ENCODE peak calls at places on chromosomes 6 and 20, in eight cellular contexts. H is coronary artery, X is PC-3, S is left ventricle myocardium inferior, M is A549, Q is foreskin fibroblast, E is tibial artery, U is RWPE2. T is an unnamed sample.

GRCh38 chr6:45653117-45653883 is 275.6 kb upstream of the SUPT3H start:
- DNase-seq in E (no peak), X (no peak), U (no peak), M (no peak), S (no peak), H (no peak), Q (no peak), T (no peak)

GRCh38 chr6:14159090-14159489 is 41.5 kb downstream of the CD83 start:
- DNase-seq in Q (no peak), U (no peak), S (no peak), E (no peak), X (no peak), M (no peak), H (no peak), T (no peak)

GRCh38 chr6:110708295-110708965 is 106.8 kb downstream of the CDK19 start:
- DNase-seq in X (no peak), M (no peak), Q (peak; percentile 72), U (no peak), H (no peak), E (no peak), S (no peak), T (peak; percentile 13)

GRCh38 chr20:30376767-30377658 is 880.5 kb upstream of the DEFB115 start:
- DNase-seq in M (peak; percentile 67), E (peak; percentile 88), S (peak; percentile 81), X (peak; percentile 19), U (peak; percentile 93), Q (peak; percentile 89), H (peak; percentile 77), T (peak; percentile 69)

GRCh38 chr6:81859884-81860283 is 107.4 kb upstream of the TENT5A start:
- DNase-seq in S (peak; percentile 46), U (no peak), Q (peak; percentile 33), M (no peak), H (no peak), X (no peak), E (peak; percentile 76), T (no peak)

GRCh38 chr6:160300076-160300695 is 41.6 kb upstream of the SLC22A2 start:
- DNase-seq in S (no peak), H (no peak), X (no peak), Q (no peak), E (no peak), U (peak; percentile 80), M (no peak), T (peak; percentile 86)

GRCh38 chr6:40540790-40541189 is 46.4 kb downstream of the LRFN2 start:
- DNase-seq in X (no peak), Q (no peak), M (no peak), E (no peak), U (no peak), S (no peak), H (no peak), T (no peak)

GRCh38 chr6:126546771-126547170 is 206.9 kb downstream of the CENPW start:
- DNase-seq in S (no peak), M (no peak), X (peak; percentile 10), Q (peak; percentile 15), U (no peak), E (no peak), H (no peak), T (peak; percentile 25)

GRCh38 chr6:81749704-81750103 is 2.8 kb downstream of the TENT5A start:
- DNase-seq in H (no peak), U (no peak), X (no peak), E (no peak), S (no peak), Q (peak; percentile 43), M (no peak), T (no peak)

GRCh38 chr20:61120595-61121515 is 131.2 kb upstream of the CDH4 start:
- DNase-seq in X (peak; percentile 35), U (peak; percentile 91), Q (peak; percentile 76), H (peak; percentile 49), M (no peak), S (peak; percentile 21), E (no peak), T (peak; percentile 50)

GRCh38 chr20:48550814-48551213 is 277.0 kb downstream of the PREX1 start:
- DNase-seq in Q (no peak), E (no peak), S (no peak), U (no peak), X (peak; percentile 15), M (no peak), H (no peak), T (no peak)

GRCh38 chr6:47630587-47630986 is 67.8 kb upstream of the ADGRF4 start:
- DNase-seq in U (no peak), S (no peak), H (no peak), E (no peak), M (no peak), X (no peak), Q (no peak), T (no peak)

GRCh38 chr20:51494241-51495110 is 48.0 kb downstream of the NFATC2 start:
- DNase-seq in H (peak; percentile 65), E (no peak), U (peak; percentile 78), Q (no peak), M (no peak), X (no peak), S (no peak), T (no peak)

GRCh38 chr6:91149914-91150674 is 563.2 kb upstream of the MAP3K7 start:
- DNase-seq in H (no peak), S (no peak), M (no peak), Q (no peak), U (no peak), X (no peak), E (no peak), T (peak; percentile 19)

GRCh38 chr6:10534418-10534760 is 13.2 kb downstream of the GCNT2 start:
- DNase-seq in X (no peak), U (no peak), E (no peak), S (no peak), Q (no peak), H (no peak), M (no peak), T (no peak)

GRCh38 chr6:145276746-145277145 is 458.6 kb downstream of the EPM2A start:
- DNase-seq in E (no peak), X (no peak), H (no peak), Q (peak; percentile 15), U (no peak), M (no peak), S (no peak), T (no peak)

GRCh38 chr6:17505062-17505476 is 95.0 kb upstream of the FAM8A1 start:
- DNase-seq in H (no peak), M (peak; percentile 5), U (no peak), S (no peak), X (peak; percentile 39), Q (peak; percentile 44), E (no peak), T (peak; percentile 37)
- TF ChIP-seq CTCF in H (no peak), M (no peak), U (peak; percentile 38), S (peak; percentile 27), X (peak; percentile 58), Q (peak; percentile 21), E (no peak), T (peak; percentile 13)

DNA sequence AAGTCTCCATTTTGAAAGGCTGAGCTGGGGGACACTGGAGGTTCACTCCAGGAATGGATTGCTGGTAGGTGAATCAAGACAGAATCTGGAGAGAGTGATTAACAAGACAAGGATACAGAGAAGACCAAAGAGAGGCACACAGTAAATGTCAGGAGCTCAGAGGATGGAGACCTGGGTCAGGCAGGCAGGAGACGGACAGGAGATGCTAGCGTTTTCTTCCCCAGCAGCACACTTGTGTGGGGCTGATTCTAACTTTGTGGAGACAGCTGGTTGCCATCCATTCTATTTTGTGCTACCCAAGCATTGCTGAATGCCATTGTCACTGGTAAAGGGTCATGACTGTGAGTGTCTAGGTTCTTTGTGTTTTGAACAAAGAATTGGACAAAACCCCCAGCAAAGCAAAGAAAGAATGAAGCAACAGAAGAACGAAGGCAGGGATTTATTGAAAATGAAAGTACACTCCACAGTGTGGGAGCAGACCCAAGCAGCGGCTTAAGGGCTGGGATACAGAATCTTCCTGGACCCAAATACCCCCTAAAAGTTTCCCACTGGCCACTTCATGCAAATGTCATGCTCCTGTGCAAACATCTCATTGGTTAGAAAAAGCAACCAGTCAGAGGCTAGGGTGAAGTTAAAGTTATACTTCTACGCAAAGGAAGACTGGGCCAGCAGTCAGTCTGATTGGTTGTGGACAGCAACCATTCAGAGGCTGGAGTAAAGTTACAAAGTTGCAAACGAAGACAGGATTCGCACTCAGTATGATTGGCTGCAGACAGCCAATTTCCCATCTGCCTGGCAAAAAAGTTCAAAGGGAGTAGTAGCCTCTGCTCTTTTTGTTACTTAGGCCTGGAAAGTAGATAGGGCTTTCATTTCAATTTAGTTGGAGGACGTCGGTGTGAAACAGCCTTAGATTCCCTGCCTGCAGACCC is 17.5 kb downstream of the PTK7 start:
- DNase-seq in S (no peak), Q (peak; percentile 90), M (no peak), X (no peak), H (no peak), E (no peak), U (no peak), T (peak; percentile 58)
- H3K4me3 ChIP-seq in S (peak overlapping the region; percentile 48), Q (peak overlapping the region; percentile 9), M (no peak overlapping the region), X (no peak overlapping the region), H (peak overlapping the region; percentile 49), E (peak overlapping the region; percentile 46), U (peak overlapping the region; percentile 12), T (peak overlapping the region; percentile 8)

GRCh38 chr6:85449818-85450577 is at the start of gene NT5E:
- DNase-seq in M (peak; percentile 55), H (peak; percentile 88), X (peak; percentile 65), S (peak; percentile 74), U (peak; percentile 78), Q (peak; percentile 97), E (peak; percentile 94), T (peak; percentile 42)
- TF ChIP-seq CTCF in M (no peak), H (no peak), X (peak; percentile 31), S (no peak), U (no peak), Q (no peak), E (no peak), T (no peak)

GRCh38 chr6:139291813-139292619 is at the start of gene TXLNB:
- DNase-seq in Q (peak; percentile 83), H (peak; percentile 80), M (no peak), E (peak; percentile 80), S (peak; percentile 84), X (no peak), U (no peak), T (peak; percentile 61)
- H3K4me3 ChIP-seq in Q (peak within 1 kb of the TSS; percentile 28), H (peak within 1 kb of the TSS; percentile 46), M (no peak within 1 kb of the TSS), E (no peak within 1 kb of the TSS), S (peak within 1 kb of the TSS; percentile 64), X (no peak within 1 kb of the TSS), U (no peak within 1 kb of the TSS), T (no peak within 1 kb of the TSS)

DNA sequence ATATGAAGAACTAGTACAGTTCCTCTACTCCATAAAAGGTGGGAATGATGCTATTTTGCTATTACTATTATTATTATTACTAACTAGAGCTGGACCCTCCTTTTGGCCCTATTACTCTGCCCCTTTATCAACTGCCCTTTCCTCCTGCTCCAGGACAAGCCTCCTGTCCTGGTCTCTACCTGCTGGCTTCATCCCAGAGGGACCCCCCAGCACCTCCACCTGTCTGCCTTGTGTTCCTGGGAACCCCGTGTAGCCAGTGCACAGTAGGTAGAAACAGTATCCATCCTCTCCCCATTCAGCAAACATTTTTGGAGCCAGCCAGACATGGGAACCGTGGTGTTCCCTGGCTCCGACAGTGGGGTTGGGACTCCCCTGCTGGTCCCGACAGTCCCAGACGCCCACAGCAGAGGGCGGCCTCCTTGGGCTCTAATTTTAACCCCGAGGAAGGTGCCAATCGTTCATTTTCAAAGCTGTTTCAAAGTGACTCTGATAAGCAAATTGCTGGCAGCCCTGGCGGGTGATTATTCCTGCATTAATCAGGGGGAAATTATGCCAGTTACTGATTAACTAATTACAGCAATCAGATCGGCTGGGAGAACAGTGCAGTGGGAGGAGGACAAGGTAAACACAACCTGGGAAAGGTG is 44.2 kb upstream of the MDGA1 start:
- DNase-seq in H (no peak), S (peak; percentile 19), M (peak; percentile 43), Q (no peak), E (no peak), X (no peak), U (no peak), T (no peak)
- TF ChIP-seq CTCF in H (peak; percentile 18), S (peak; percentile 59), M (peak; percentile 48), Q (peak; percentile 27), E (no peak), X (peak; percentile 49), U (no peak), T (peak; percentile 48)